ENCODE peak calls at places on chromosomes 16 and 17, in six cellular contexts. T is ovary, R is breast epithelium, Q is heart right ventricle, S is MM.1S, U is HFFc6. F is an unnamed sample.

GRCh38 chr17:56995776-56996175 is 17.8 kb downstream of the SCPEP1 start:
- DNase-seq in T (no peak), R (no peak), Q (no peak), S (no peak), U (no peak), F (no peak)

GRCh38 chr17:44934745-44935105 is 12.8 kb downstream of the KIF18B start:
- DNase-seq in T (no peak), R (no peak), Q (no peak), S (no peak), U (no peak), F (no peak)

GRCh38 chr17:82938486-82939212 is 98.8 kb upstream of the ZNF750 start:
- DNase-seq in T (peak; percentile 9), R (no peak), Q (no peak), S (no peak), U (no peak), F (no peak)

GRCh38 chr16:51540259-51540658 is 389.2 kb upstream of the SALL1 start:
- DNase-seq in T (no peak), R (no peak), Q (no peak), S (no peak), U (peak; percentile 48), F (no peak)

GRCh38 chr17:46948544-46948943 is 25.6 kb downstream of the GOSR2 start:
- DNase-seq in T (no peak), R (no peak), Q (no peak), S (no peak), U (no peak), F (no peak)

GRCh38 chr17:37458805-37459204 is 30.9 kb upstream of the DUSP14 start:
- DNase-seq in T (no peak), R (no peak), Q (no peak), S (no peak), U (peak; percentile 90), F (no peak)

GRCh38 chr17:13520899-13521572 is 80.7 kb downstream of the HS3ST3A1 start:
- DNase-seq in T (no peak), R (no peak), Q (no peak), S (no peak), U (peak; percentile 89), F (no peak)

GRCh38 chr16:66717112-66717675 is 20.7 kb upstream of the CMTM4 start:
- DNase-seq in T (no peak), R (no peak), Q (peak; percentile 30), S (no peak), U (peak; percentile 67), F (no peak)

GRCh38 chr17:48559609-48560451 is 14.9 kb upstream of the HOXB2 start:
- DNase-seq in T (no peak), R (no peak), Q (no peak), S (no peak), U (no peak), F (no peak)

GRCh38 chr16:66619036-66619435 is 14.5 kb downstream of the CMTM3 start:
- DNase-seq in T (no peak), R (no peak), Q (no peak), S (no peak), U (peak; percentile 47), F (no peak)

GRCh38 chr17:48003686-48004120 is 32.8 kb downstream of the CDK5RAP3 start:
- DNase-seq in T (no peak), R (no peak), Q (no peak), S (no peak), U (no peak), F (no peak)

GRCh38 chr17:39400547-39401411 is 647 bp downstream of the FBXL20 start:
- DNase-seq in T (no peak), R (no peak), Q (peak; percentile 30), S (no peak), U (no peak), F (no peak)

DNA sequence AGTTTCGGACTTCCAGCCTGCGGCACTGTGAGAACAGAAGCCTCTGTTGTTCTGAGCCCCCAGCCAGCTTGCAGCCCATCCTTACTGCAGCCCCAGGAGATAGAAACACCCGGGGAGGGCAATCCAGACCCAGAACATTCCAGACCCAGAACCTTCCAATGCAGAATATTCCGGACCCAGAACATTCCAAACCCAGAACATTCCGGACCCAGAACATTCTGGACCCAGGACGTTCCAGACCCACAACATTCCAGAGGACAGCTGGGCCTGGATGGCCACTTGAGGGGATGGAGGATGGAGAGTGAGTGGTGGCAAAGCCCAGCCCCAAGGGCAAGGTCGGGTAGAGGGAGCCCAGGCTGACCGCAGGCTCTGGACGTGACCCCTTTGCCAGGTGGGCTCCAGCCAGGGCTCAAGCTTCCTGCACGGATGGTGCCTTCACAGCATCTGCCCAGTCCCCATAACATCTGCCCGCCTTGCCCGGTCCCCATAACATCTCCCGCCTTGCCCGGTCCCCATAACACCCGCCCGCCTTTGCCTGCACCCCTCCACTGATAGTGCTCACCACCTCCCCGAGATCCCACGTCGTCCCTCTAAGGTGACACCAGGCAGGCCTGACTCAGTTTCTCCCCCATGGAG is 3.5 kb downstream of the CBFA2T3 start:
- DNase-seq in T (no peak), R (no peak), Q (no peak), S (no peak), U (no peak), F (no peak)
- TF ChIP-seq CTCF in T (no peak), R (no peak), Q (no peak), S (no peak), U (no peak), F (no peak)

GRCh38 chr17:51322390-51323029 is 62.2 kb downstream of the UTP18 start:
- DNase-seq in T (no peak), R (no peak), Q (no peak), S (peak; percentile 11), U (peak; percentile 43), F (peak; percentile 45)
- TF ChIP-seq CTCF in T (no peak), R (no peak), Q (no peak), S (peak; percentile 57), U (peak; percentile 55), F (peak; percentile 68)

GRCh38 chr17:11747441-11747840 is 149.2 kb downstream of the DNAH9 start:
- DNase-seq in T (no peak), R (no peak), Q (no peak), S (no peak), U (no peak), F (no peak)

GRCh38 chr17:11738151-11738550 is 139.9 kb downstream of the DNAH9 start:
- DNase-seq in T (no peak), R (no peak), Q (no peak), S (peak; percentile 7), U (no peak), F (no peak)

GRCh38 chr17:11744696-11745095 is 146.4 kb downstream of the DNAH9 start:
- DNase-seq in T (no peak), R (no peak), Q (no peak), S (no peak), U (no peak), F (no peak)

GRCh38 chr17:11739848-11740247 is 141.6 kb downstream of the DNAH9 start:
- DNase-seq in T (no peak), R (no peak), Q (no peak), S (no peak), U (no peak), F (no peak)

GRCh38 chr17:11742891-11743290 is 144.6 kb downstream of the DNAH9 start:
- DNase-seq in T (no peak), R (no peak), Q (no peak), S (no peak), U (no peak), F (no peak)
- TF ChIP-seq CTCF in T (no peak), R (no peak), Q (no peak), S (no peak), U (no peak), F (no peak)

GRCh38 chr17:59330314-59330942 is 1.0 kb upstream of the YPEL2 start:
- DNase-seq in T (peak; percentile 37), R (no peak), Q (peak; percentile 23), S (peak; percentile 73), U (no peak), F (no peak)

GRCh38 chr17:59331129-59331928 is at the start of gene YPEL2:
- DNase-seq in T (peak; percentile 96), R (peak; percentile 93), Q (peak; percentile 98), S (peak; percentile 92), U (peak; percentile 87), F (peak; percentile 97)

GRCh38 chr17:59327891-59328290 is 3.6 kb upstream of the YPEL2 start:
- DNase-seq in T (no peak), R (no peak), Q (no peak), S (no peak), U (no peak), F (no peak)

GRCh38 chr17:59328534-59329095 is 2.8 kb upstream of the YPEL2 start:
- DNase-seq in T (no peak), R (no peak), Q (no peak), S (no peak), U (no peak), F (no peak)

DNA sequence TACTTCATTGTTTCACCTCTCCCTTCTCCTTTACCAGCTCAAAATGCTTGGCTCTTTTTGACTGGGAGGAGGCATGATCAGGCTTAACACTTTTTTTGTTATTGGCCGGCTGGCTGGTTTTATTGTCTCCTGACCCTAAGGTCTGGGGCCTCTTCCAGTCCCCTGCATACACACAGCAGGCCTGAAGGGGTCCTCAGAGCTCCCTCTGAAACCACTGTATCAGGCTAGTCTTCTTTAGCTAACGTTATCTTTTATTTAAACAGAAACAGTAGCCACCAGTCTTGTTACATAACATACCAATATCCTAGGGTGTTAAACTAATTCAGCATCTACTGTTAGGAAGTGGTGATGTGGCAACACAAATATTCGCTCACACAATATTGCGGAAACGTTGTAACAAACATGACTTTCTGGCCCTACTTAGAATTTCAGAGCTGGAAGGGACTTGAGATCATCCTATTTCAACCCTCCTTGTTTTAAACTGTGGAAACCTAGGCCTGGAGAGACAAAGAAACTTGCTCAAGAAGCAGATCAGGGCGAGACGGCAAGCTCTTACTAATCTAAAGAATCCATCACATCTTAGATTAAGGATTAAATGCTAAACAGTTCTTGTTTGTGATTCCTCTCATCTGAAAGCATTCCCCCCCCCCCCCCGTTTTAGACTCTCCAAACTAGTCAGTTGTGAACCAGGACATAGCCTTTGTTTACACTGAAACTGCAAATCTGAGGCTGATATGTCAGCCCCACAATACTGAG is 1.7 kb upstream of the YPEL2 start:
- DNase-seq in T (peak; percentile 50), R (no peak), Q (peak; percentile 39), S (peak; percentile 72), U (peak; percentile 71), F (peak; percentile 71)
- TF ChIP-seq CTCF in T (peak; percentile 80), R (peak; percentile 34), Q (peak; percentile 78), S (peak; percentile 89), U (peak; percentile 86), F (peak; percentile 79)

DNA sequence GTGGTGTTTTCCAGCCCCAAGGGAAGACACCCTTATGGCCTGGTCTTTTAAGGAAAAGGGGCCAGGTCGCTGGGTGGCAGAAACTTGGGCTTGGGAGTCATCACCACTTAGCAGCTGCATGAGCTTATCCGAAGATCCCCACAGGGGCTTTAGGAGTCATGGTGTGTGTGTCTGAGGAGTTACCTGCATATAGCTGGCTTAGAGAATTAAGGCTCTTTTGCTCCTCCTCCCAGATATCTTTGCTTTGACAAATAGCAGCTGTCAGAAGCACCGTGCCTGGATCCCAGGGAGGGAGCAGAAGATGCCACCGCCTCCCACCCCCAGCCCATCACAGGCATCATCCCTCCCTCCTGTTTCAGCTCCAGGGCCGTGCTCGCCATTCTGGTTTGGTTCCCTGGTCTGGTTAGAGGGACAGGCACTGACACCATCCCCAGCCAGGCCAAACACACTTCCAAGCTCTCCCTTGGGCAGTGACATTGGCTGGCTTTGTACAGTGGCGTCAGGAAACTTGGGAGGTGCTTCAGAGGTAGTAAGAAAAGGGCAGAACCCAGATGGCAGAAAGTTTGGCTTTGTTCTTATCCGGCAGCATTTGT is 17.4 kb downstream of the LDHD start:
- DNase-seq in T (no peak), R (no peak), Q (no peak), S (no peak), U (no peak), F (no peak)
- TF ChIP-seq CTCF in T (no peak), R (no peak), Q (no peak), S (no peak), U (no peak), F (no peak)

GRCh38 chr17:33949100-33949499 is 306.0 kb upstream of the CCL2 start:
- DNase-seq in T (no peak), R (no peak), Q (no peak), S (no peak), U (no peak), F (no peak)
- TF ChIP-seq CTCF in T (no peak), R (no peak), Q (no peak), S (peak; percentile 12), U (peak; percentile 16), F (peak; percentile 35)